ENCODE peak calls at places on chromosomes 5 and 9, in eight cellular contexts. K, G, N, P, S, C, M and D are unnamed samples.

GRCh38 chr5:156000115-156000514 is 326.8 kb upstream of the SGCD start:
- DNase-seq in G (no peak), M (no peak), P (no peak), S (no peak), K (no peak), N (no peak), C (no peak), D (no peak)

GRCh38 chr9:106060885-106061284 is 366.5 kb downstream of the TMEM38B start:
- DNase-seq in C (no peak), K (no peak), P (no peak), M (no peak), S (no peak), N (no peak), G (no peak), D (no peak)

GRCh38 chr9:134383148-134383547 is 56.9 kb downstream of the RXRA start:
- DNase-seq in P (no peak), M (no peak), C (no peak), N (no peak), K (no peak), G (no peak), S (no peak), D (no peak)

GRCh38 chr9:79611091-79611614 is 39.4 kb downstream of the TLE4 start:
- DNase-seq in S (peak; percentile 99), K (no peak), M (no peak), C (no peak), G (no peak), N (no peak), P (no peak), D (no peak)

GRCh38 chr5:94017579-94017978 is 276.2 kb upstream of the POU5F2 start:
- DNase-seq in K (no peak), N (no peak), S (peak; percentile 64), P (no peak), C (no peak), G (no peak), M (no peak), D (no peak)

GRCh38 chr5:135011355-135012032 is 22.5 kb downstream of the PITX1 start:
- DNase-seq in S (no peak), P (no peak), C (no peak), K (no peak), G (no peak), M (peak; percentile 17), N (peak; percentile 5), D (no peak)

GRCh38 chr9:98958271-98958989 is 14.7 kb downstream of the COL15A1 start:
- DNase-seq in C (peak; percentile 93), S (peak; percentile 87), P (no peak), N (no peak), M (no peak), K (no peak), G (no peak), D (no peak)

GRCh38 chr9:110099236-110099741 is 108.7 kb downstream of the C9orf152 start:
- DNase-seq in K (no peak), C (no peak), G (no peak), S (peak; percentile 92), P (no peak), M (no peak), N (peak; percentile 66), D (no peak)

GRCh38 chr9:83266618-83267543 is 203.9 kb upstream of the RASEF start:
- DNase-seq in C (no peak), K (no peak), M (no peak), P (peak; percentile 25), S (peak; percentile 22), G (no peak), N (no peak), D (no peak)

DNA sequence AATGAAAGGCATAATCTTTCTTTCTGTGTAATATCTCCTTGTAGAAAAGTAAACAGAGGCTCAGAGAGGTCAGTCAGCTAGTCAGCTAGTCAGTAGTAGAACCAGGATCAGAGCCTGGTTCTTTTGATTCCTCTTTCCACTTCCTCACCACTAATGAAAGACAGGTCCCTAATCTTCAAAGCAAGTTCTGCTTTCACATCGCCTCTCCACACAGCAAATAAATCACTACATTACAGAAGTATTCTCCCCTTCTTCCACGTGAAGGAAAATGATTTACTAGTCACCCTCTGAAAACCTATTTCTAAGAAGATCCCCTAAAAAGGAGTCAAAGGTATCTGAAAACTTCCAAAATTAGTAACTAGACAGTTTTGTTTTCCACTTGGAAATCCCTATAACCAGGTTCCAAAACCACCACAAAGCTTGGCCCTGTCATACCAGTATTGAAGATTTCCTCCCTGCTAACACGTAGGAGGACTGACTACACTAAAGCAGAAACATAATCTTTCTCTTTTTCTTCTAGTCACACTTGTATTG is 140.5 kb upstream of the TARS1 start:
- DNase-seq in M (no peak), N (no peak), K (no peak), G (no peak), S (peak; percentile 60), C (no peak), P (no peak), D (no peak)
- TF ChIP-seq CTCF in M (no peak), N (no peak), K (no peak), G (no peak), S (no peak), C (no peak), P (no peak), D (no peak)

GRCh38 chr5:160188151-160188967 is 40.9 kb upstream of the FABP6 start:
- DNase-seq in S (peak; percentile 88), K (peak; percentile 29), G (no peak), M (peak; percentile 49), C (peak; percentile 74), N (peak; percentile 33), P (peak; percentile 29), D (no peak)

GRCh38 chr5:160185954-160186353 is 43.4 kb upstream of the FABP6 start:
- DNase-seq in S (no peak), C (no peak), K (no peak), N (no peak), G (no peak), M (no peak), P (no peak), D (no peak)

GRCh38 chr5:160188968-160189319 is 40.4 kb upstream of the FABP6 start:
- DNase-seq in C (no peak), P (no peak), K (no peak), G (no peak), M (no peak), S (no peak), N (no peak), D (no peak)

GRCh38 chr5:160187091-160187490 is 42.2 kb upstream of the FABP6 start:
- DNase-seq in S (no peak), N (no peak), M (no peak), P (no peak), C (no peak), K (no peak), G (no peak), D (no peak)

GRCh38 chr5:160186480-160186879 is 42.8 kb upstream of the FABP6 start:
- DNase-seq in N (no peak), K (no peak), P (no peak), C (no peak), G (no peak), S (no peak), M (no peak), D (no peak)
- TF ChIP-seq CTCF in N (no peak), K (no peak), P (no peak), C (no peak), G (no peak), S (no peak), M (no peak), D (no peak)

DNA sequence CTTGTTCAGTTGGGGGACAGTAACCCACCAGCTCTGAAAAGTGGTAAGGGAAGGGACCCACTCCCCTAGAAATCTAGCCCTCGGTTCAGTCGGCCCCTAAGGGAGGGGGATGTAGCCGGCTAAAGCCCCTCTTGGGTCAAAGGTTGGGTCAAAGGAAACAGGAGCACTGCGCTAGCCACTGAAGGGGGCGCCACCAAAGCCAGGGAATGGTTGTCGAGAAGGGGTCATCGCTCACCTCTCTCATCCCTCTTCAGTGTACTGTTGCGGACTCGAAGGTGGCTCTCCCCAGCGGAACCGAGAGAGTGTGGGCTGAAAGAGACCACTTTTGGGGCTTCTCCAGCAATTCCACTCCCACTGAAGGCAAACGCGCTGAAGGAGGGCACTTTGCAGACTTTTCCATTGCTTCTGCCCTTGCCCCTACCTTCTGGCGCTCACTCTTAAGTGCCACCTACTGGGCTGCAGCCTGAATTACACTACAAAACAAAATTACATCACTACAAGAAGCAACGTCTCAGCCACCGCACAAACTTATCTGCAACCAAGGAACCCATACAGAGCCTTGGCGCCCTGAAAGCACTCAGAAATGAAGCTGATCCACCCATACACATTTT is 396.9 kb downstream of the PDE4D start:
- DNase-seq in N (peak; percentile 18), C (no peak), M (no peak), K (no peak), P (peak; percentile 35), S (no peak), G (no peak), D (no peak)
- TF ChIP-seq CTCF in N (peak; percentile 56), C (peak; percentile 61), M (no peak), K (no peak), P (peak; percentile 64), S (peak; percentile 43), G (peak; percentile 32), D (no peak)

GRCh38 chr5:11719888-11720481 is 184.3 kb downstream of the CTNND2 start:
- DNase-seq in P (peak; percentile 74), S (peak; percentile 37), M (peak; percentile 49), N (peak; percentile 76), K (no peak), C (no peak), G (no peak), D (no peak)
- TF ChIP-seq CTCF in P (peak; percentile 44), S (no peak), M (peak; percentile 70), N (peak; percentile 62), K (no peak), C (no peak), G (no peak), D (no peak)

DNA sequence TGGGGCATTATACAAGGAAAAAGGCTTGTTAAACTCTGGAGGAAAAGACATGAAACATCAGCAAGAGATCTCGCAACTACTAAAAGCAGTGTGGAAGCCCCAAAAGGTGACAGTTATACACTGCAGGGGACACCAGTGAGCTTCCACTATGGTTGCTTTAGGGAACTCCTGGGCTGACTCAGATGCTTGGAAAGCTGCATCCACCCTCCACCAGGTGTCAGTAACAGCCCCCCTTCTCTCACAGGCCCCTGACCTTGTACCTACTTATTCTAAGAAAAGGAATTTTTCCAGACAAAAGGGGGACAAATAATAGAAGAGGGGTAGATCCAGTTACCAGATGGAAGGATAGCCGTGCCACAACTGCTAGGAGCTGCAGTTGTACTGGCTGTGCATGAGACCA is 154.4 kb upstream of the COX7C start:
- DNase-seq in G (no peak), C (no peak), K (no peak), N (no peak), M (no peak), S (no peak), P (no peak), D (no peak)
- TF ChIP-seq CTCF in G (no peak), C (no peak), K (no peak), N (no peak), M (no peak), S (no peak), P (no peak), D (no peak)

DNA sequence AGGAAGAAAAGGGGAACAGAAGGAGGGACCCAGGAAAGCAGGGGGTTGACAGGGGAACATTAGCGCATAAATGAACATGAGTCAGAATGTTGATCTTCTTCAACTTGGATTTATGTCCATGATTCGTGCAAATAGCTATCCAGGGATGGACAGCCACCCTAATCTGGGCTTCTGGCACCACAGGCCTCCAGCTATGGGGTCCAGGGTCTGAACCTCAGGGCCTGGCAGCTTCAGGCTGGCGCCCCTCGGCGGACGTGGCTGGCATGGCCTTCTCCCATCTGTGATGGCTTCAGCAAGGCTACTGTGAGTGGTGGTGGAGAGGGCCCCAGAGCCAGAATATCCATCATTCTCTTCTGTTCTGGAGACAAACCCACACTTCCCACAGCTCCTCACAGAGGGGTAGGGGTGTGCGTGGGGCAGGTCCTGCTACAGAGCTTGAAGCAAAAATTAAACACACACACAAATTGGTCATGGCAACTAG is 9.5 kb downstream of the GPX3 start:
- DNase-seq in P (no peak), S (no peak), G (no peak), N (no peak), M (no peak), K (no peak), C (no peak), D (no peak)
- TF ChIP-seq CTCF in P (no peak), S (no peak), G (no peak), N (no peak), M (no peak), K (no peak), C (peak; percentile 0), D (no peak)